ENCODE peak calls at places on chromosome 16, in five cellular contexts. M is A549, W is HFF-Myc, R is kidney epithelial cell, A is pancreas. T is an unnamed sample.

GRCh38 chr16:5502467-5502869 is 404.9 kb upstream of the EEF2KMT start:
- DNase-seq in M (peak), W (no peak), R (no peak), A (no peak), T (no peak)

GRCh38 chr16:87297918-87298631 is 19.1 kb downstream of the C16orf95 start:
- DNase-seq in M (no peak), W (no peak), R (no peak), A (no peak), T (no peak)

GRCh38 chr16:72927199-72928088 is 120.5 kb downstream of the ZFHX3 start:
- DNase-seq in M (peak), W (no peak), R (peak), A (no peak), T (no peak)

GRCh38 chr16:87956169-87956770 is 5.0 kb downstream of the BANP start:
- DNase-seq in M (no peak), W (no peak), R (no peak), A (no peak), T (peak)

GRCh38 chr16:50674831-50675230 is 6.3 kb downstream of the SNX20 start:
- DNase-seq in M (no peak), W (no peak), R (no peak), A (no peak), T (no peak)

GRCh38 chr16:57608462-57609113 is 19.8 kb upstream of the ADGRG1 start:
- DNase-seq in M (no peak), W (no peak), R (no peak), A (peak), T (no peak)

GRCh38 chr16:11098601-11099377 is 154.4 kb downstream of the CLEC16A start:
- DNase-seq in M (no peak), W (no peak), R (no peak), A (no peak), T (no peak)

GRCh38 chr16:89690392-89690901 is 4.0 kb downstream of the CDK10 start:
- DNase-seq in M (no peak), W (no peak), R (no peak), A (no peak), T (no peak)

GRCh38 chr16:54718376-54718775 is 212.3 kb upstream of the IRX5 start:
- DNase-seq in M (no peak), W (no peak), R (no peak), A (no peak), T (no peak)

GRCh38 chr16:87350681-87351319 is 32.8 kb downstream of the FBXO31 start:
- DNase-seq in M (no peak), W (peak), R (no peak), A (no peak), T (no peak)

GRCh38 chr16:82580293-82580900 is 46.4 kb upstream of the CDH13 start:
- DNase-seq in M (peak), W (no peak), R (no peak), A (no peak), T (no peak)

GRCh38 chr16:57144027-57144426 is 41.8 kb downstream of the PSME3IP1 start:
- DNase-seq in M (no peak), W (no peak), R (no peak), A (no peak), T (no peak)

GRCh38 chr16:49857423-49858181 is 1.7 kb upstream of the ZNF423 start:
- DNase-seq in M (peak), W (no peak), R (no peak), A (peak), T (peak)

GRCh38 chr16:79801550-79802090 is 201.1 kb upstream of the MAF start:
- DNase-seq in M (no peak), W (no peak), R (peak), A (no peak), T (no peak)

GRCh38 chr16:87615621-87616041 is 13.3 kb downstream of the JPH3 start:
- DNase-seq in M (no peak), W (no peak), R (no peak), A (no peak), T (no peak)

GRCh38 chr16:8885674-8886592 is 3.8 kb downstream of the LITAFD start:
- DNase-seq in M (no peak), W (no peak), R (no peak), A (no peak), T (no peak)

GRCh38 chr16:5257462-5257861 is 159.9 kb upstream of the EEF2KMT start:
- DNase-seq in M (no peak), W (no peak), R (no peak), A (no peak), T (no peak)

GRCh38 chr16:3971706-3972105 is 91.2 kb upstream of the CREBBP start:
- DNase-seq in M (no peak), W (no peak), R (no peak), A (no peak), T (no peak)

GRCh38 chr16:82034981-82035612 is at the start of gene HSD17B2:
- DNase-seq in M (peak), W (no peak), R (peak), A (no peak), T (no peak)

GRCh38 chr16:31880322-31880979 is 6.8 kb downstream of the ZNF267 start:
- DNase-seq in M (no peak), W (peak), R (no peak), A (no peak), T (no peak)

GRCh38 chr16:3266873-3267537 is 10.6 kb upstream of the MEFV start:
- DNase-seq in M (peak), W (peak), R (no peak), A (no peak), T (no peak)

GRCh38 chr16:88837806-88838205 is 18.9 kb downstream of the GALNS start:
- DNase-seq in M (no peak), W (no peak), R (no peak), A (no peak), T (no peak)

GRCh38 chr16:66490774-66491715 is 58.9 kb downstream of the TK2 start:
- DNase-seq in M (no peak), W (no peak), R (no peak), A (no peak), T (peak)

GRCh38 chr16:58032710-58033293 is 7.2 kb downstream of the MMP15 start:
- DNase-seq in M (no peak), W (no peak), R (no peak), A (peak), T (no peak)

GRCh38 chr16:76900285-76901263 is 290.4 kb upstream of the MON1B start:
- DNase-seq in M (peak), W (no peak), R (peak), A (peak), T (no peak)

GRCh38 chr16:67936876-67937605 is 391 bp upstream of the PSMB10 start:
- DNase-seq in M (no peak), W (no peak), R (no peak), A (no peak), T (no peak)

GRCh38 chr16:2825049-2825742 is 4.9 kb upstream of the ZG16B start:
- DNase-seq in M (no peak), W (no peak), R (no peak), A (no peak), T (no peak)

GRCh38 chr16:78290498-78291271 is 191.2 kb downstream of the WWOX start:
- DNase-seq in M (no peak), W (no peak), R (no peak), A (no peak), T (no peak)

GRCh38 chr16:57318240-57318970 is 33.9 kb upstream of the PLLP start:
- DNase-seq in M (no peak), W (no peak), R (no peak), A (no peak), T (no peak)

GRCh38 chr16:1668612-1669319 is 9.3 kb upstream of the JPT2 start:
- DNase-seq in M (no peak), W (no peak), R (no peak), A (no peak), T (no peak)

GRCh38 chr16:1666316-1666715 is 11.8 kb upstream of the JPT2 start:
- DNase-seq in M (no peak), W (no peak), R (no peak), A (no peak), T (no peak)

GRCh38 chr16:1669698-1670097 is 8.4 kb upstream of the JPT2 start:
- DNase-seq in M (no peak), W (no peak), R (no peak), A (no peak), T (no peak)

GRCh38 chr16:1667271-1667670 is 10.8 kb upstream of the JPT2 start:
- DNase-seq in M (no peak), W (no peak), R (no peak), A (no peak), T (no peak)

GRCh38 chr16:1667916-1668315 is 10.2 kb upstream of the JPT2 start:
- DNase-seq in M (no peak), W (no peak), R (no peak), A (no peak), T (no peak)
- TF ChIP-seq CTCF in M (no peak), W (no peak), R (no peak), A (no peak), T (no peak)

GRCh38 chr16:46621006-46621629 is at the start of gene SHCBP1:
- DNase-seq in M (peak), W (peak), R (peak), A (peak), T (peak)
- TF ChIP-seq CTCF in M (no peak), W (no peak), R (no peak), A (no peak), T (no peak)

DNA sequence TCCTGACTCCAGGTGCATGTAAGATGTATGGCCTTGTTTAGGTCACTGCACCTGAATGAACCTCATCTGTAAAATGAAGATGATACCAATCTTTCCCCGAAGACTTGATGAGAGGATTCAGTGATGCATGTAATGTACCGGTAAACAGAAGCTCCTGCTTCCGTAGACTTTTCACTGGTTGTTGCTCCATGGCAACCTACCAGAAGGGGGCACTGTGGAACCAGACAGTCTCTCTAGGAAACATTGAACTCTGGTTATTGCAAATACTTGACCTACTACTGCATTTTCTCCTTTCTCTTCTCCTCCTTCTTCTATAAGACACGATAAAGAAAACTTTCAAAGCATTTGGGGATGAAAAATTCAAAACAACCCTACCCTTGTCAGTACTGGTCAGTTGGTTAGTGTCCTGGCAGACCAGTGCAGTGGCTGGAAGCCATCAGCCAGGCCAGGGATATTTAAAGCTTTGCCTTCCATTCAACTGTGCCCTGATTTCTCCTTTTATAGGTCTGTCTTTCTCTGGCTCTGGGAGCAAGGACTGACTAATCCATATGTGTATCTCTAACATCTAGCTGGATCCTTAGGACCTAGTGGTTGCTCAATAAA is 667.4 kb upstream of the SALL1 start:
- DNase-seq in M (peak), W (peak), R (no peak), A (peak), T (no peak)
- TF ChIP-seq CTCF in M (peak), W (peak), R (peak), A (peak), T (no peak)

GRCh38 chr16:19400709-19401108 is 17.0 kb upstream of the TMC5 start:
- DNase-seq in M (no peak), W (no peak), R (no peak), A (no peak), T (no peak)
- TF ChIP-seq CTCF in M (peak), W (peak), R (no peak), A (no peak), T (no peak)

DNA sequence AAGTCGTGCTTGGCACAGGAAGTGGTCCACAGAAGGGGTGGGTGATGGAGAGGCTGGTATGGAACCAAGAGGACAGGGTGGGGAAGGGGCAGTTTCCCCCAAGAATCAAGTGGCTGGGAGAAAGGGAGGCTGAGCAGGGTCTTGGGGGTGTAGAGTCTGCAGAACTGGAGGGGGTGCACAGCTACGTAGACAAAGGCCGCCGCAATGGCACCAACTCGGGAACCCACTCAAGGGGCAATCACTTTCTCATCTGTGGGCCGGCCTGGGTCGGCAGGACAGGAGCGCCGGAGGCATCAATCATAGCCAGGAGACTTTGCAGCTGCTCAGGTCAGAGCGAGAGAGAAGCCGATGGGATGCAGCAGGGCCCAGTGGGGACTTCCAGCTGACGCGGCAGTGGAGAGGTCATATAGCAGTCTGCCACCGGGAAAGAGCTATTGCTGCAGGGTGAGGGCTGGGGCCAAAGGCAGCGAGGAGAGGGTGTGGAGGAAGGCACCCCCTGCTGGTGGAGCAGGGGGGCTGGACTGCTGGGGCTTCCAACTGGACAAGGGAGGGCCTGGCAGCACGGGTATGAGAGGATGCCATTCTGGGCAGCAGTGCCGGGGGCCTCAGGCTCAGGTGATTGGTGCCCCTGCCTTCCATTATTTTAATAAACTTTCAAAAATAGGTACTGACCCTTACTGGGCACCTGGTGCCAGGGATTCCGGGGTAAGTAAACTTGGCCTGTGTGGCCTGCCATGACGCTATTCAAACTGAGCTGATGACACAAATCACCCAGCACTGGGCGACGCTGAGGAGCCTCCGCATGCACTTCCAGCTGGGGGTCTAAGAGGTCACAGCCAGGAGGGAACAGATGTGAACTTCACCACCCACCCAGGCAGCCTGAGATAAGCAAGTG is 52.5 kb upstream of the MTSS2 start:
- DNase-seq in M (peak), W (peak), R (no peak), A (no peak), T (no peak)
- TF ChIP-seq CTCF in M (peak), W (peak), R (peak), A (peak), T (no peak)

GRCh38 chr16:28491080-28491969 is 549 bp downstream of the CLN3 start:
- DNase-seq in M (no peak), W (no peak), R (no peak), A (peak), T (no peak)
- TF ChIP-seq CTCF in M (no peak), W (peak), R (peak), A (no peak), T (no peak)

DNA sequence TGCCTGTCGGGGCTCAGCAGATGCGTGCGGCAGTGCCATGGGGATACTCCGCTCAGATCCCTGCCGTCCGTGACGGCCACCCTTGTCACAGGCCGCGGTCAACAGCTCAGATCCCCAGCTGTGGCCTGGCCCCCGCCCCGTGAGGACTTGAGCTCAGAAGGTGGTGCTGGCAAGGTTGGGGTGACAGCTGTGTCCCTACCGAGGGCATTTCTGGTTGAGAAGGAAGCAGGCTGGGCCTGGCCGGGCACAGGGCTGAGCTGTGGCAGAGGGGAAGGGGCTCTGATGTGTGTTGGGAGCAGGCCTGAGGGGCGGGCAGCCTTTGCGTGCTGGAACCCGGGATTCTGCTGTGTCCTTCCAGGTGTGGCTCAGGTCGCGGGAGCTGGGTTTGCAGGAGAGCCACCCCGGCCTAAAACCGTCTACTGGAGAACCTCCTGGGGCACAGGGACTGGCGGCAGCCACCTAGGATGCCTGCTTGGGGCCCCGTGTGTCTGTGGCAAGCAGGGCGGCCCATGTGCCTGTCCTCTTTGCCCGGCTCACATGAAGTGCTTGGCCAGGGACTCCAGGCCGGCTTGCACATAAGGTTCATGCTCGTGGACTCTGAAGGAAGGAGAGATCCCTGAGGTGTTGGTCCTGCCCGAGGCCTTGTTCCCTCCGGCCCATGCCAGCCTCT is 5.1 kb downstream of the UBE2I start:
- DNase-seq in M (no peak), W (no peak), R (no peak), A (no peak), T (no peak)
- TF ChIP-seq CTCF in M (no peak), W (no peak), R (no peak), A (no peak), T (no peak)

GRCh38 chr16:30482366-30482765 is 9.8 kb downstream of the ITGAL start:
- DNase-seq in M (no peak), W (no peak), R (no peak), A (no peak), T (no peak)
- TF ChIP-seq CTCF in M (no peak), W (peak), R (no peak), A (no peak), T (no peak)

DNA sequence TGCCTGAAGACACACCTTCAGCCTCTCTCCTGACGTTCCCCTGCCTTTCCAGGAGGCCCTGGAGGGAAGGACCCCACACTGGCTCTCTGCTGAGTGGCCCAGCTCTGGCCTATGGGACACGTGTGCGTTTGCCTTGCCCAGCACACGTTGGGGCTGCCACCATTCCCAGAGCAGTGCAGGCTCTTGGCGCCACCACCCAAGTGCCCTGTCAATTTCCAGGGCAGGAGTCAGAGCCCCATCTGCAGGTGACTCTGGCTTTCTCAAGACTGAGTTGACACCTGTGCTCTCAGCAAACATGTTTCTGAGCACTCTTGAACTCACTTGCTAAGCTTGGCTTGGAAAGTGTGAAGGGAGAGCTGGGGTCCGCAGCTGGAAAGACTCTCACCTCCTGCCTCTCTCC is 4.7 kb upstream of the IRF8 start:
- DNase-seq in M (peak), W (no peak), R (no peak), A (peak), T (no peak)
- TF ChIP-seq CTCF in M (peak), W (no peak), R (no peak), A (no peak), T (no peak)

GRCh38 chr16:48114410-48114809 is 41.4 kb downstream of the ABCC12 start:
- DNase-seq in M (no peak), W (no peak), R (no peak), A (no peak), T (no peak)

GRCh38 chr16:48110982-48111381 is 44.8 kb downstream of the ABCC12 start:
- DNase-seq in M (no peak), W (no peak), R (no peak), A (no peak), T (no peak)

GRCh38 chr16:48115299-48115698 is 40.5 kb downstream of the ABCC12 start:
- DNase-seq in M (no peak), W (no peak), R (no peak), A (no peak), T (no peak)

GRCh38 chr16:48112603-48113400 is 43.0 kb downstream of the ABCC12 start:
- DNase-seq in M (no peak), W (no peak), R (no peak), A (no peak), T (no peak)

DNA sequence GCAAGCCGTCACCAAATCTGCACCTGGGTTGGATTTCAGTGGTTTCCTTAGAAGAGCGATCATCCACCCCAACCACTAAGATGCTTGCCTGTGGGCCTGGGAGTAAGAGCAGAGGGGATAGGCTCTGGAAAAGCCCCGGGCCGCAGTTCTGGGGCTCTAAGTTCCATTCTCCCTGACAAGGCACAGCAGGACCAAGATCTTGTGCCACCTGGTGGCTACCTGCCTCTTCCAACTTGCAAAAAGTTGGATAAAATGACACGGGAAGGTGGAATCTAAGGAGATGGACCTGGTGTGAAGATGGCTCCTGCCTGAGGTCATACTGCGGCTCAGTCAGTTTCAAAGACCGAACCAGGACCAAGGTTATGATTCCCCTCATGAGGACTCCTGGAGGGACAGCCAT is 42.3 kb downstream of the ABCC12 start:
- DNase-seq in M (peak), W (no peak), R (no peak), A (no peak), T (no peak)
- TF ChIP-seq CTCF in M (peak), W (peak), R (peak), A (no peak), T (no peak)

T was measured in activated B cell treated with CpG ODN at 0.5 μM for 24 hours.